ENCODE peak calls at places on chromosomes 7 and 10, in five cellular contexts. O is CD4-positive, alpha-beta T cell; R is testis; G is esophagus squamous epithelium; E is CD8-positive, alpha-beta T cell. X is an unnamed sample.

GRCh38 chr10:51063659-51064535 is 10.4 kb upstream of the PRKG1 start:
- DNase-seq in R (no peak), G (no peak), E (no peak), O (no peak), X (no peak)

GRCh38 chr7:4613855-4614548 is 68.1 kb upstream of the FOXK1 start:
- DNase-seq in R (peak), G (no peak), E (no peak), O (no peak), X (no peak)

GRCh38 chr7:86961686-86962085 is 97.8 kb downstream of the ELAPOR2 start:
- DNase-seq in O (no peak), R (no peak), G (no peak), E (no peak), X (no peak)

GRCh38 chr10:15163261-15163864 is 5.1 kb downstream of the NMT2 start:
- DNase-seq in G (no peak), R (no peak), E (no peak), O (no peak), X (no peak)

GRCh38 chr7:29488977-29489376 is 74.7 kb upstream of the PRR15 start:
- DNase-seq in R (no peak), E (no peak), G (no peak), O (no peak), X (no peak)

GRCh38 chr10:121459765-121460453 is 138.3 kb downstream of the FGFR2 start:
- DNase-seq in E (no peak), G (no peak), R (no peak), O (no peak), X (no peak)

GRCh38 chr7:158734861-158735260 is 30.3 kb upstream of the NCAPG2 start:
- DNase-seq in R (no peak), O (no peak), G (no peak), E (no peak), X (no peak)

GRCh38 chr7:141558544-141559183 is 7.5 kb downstream of the AGK start:
- DNase-seq in O (no peak), G (no peak), R (no peak), E (no peak), X (no peak)

DNA sequence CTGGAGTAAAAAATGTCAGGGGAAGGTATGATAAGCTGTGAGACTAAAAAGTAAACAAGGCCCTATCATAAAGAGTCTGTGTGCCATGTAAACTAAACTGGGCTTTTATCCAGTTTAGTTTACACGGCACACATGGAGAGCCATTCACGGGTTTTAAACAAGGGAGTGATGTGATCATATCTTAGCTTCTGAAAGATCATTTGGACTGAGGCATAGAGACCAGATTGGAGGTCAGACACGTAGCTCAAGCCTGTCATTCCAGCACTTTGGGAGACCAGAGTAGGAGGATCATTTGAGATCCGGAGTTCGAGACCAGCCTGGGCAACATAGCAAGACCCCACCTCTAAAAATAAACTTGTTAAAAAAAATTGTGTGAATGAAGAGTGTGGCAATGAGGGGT is 50.1 kb downstream of the SKIDA1 start:
- DNase-seq in G (no peak), R (no peak), E (no peak), O (no peak), X (no peak)
- TF ChIP-seq CTCF in G (no peak), R (no peak), E (no peak), O (no peak), X (no peak)

GRCh38 chr7:93378131-93378530 is 146.0 kb downstream of the VPS50 start:
- DNase-seq in R (no peak), E (no peak), O (no peak), G (no peak), X (no peak)

GRCh38 chr7:93382362-93382761 is 150.2 kb downstream of the VPS50 start:
- DNase-seq in R (no peak), G (no peak), E (no peak), O (no peak), X (no peak)
- TF ChIP-seq CTCF in R (no peak), G (no peak), E (no peak), O (no peak), X (no peak)

DNA sequence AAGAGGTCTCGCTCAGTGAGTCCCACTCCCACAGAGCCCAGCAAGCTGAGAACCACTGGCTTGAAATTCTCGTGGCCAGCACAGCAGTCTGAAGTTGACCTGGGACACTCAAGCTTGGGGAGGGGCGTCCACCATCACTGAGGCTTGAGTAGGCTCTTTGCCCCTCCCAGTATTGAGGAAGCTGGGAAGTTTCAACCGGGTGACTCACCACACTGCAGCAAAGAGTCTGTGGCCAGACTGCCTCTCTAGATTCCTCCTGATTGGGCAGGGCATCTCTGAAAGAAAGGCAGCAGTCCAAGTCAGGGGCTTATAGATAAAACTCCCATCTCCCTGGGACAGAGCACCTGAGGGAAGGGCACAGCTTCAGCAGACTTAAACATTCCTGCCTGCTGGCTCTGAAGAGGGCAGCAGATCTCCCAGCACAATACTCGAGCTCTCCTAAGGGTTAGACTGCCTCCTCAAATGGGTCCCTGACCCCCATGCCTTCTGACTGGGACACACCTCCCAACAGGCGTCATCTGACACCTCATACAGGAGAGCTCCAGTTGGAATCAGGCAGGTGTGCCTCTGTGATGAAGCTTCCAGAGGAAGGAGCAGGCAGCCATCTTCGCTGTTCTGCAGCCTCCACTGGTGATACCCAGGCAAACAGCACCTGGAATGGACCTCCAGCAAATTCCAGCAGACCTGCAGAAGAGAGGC is 970.9 kb upstream of the LRRN3 start:
- DNase-seq in R (no peak), G (no peak), E (no peak), O (no peak), X (no peak)
- TF ChIP-seq CTCF in R (no peak), G (no peak), E (no peak), O (no peak), X (no peak)

GRCh38 chr10:103683851-103684250 is 171.5 kb downstream of the SH3PXD2A start:
- DNase-seq in O (no peak), E (no peak), R (no peak), G (no peak), X (no peak)
- TF ChIP-seq CTCF in O (no peak), E (no peak), R (no peak), G (no peak), X (no peak)

GRCh38 chr7:954330-955238 is at the start of gene ADAP1:
- DNase-seq in G (no peak), O (peak), E (peak), R (no peak), X (peak)
- TF ChIP-seq CTCF in G (no peak), O (no peak), E (no peak), R (no peak), X (peak)

DNA sequence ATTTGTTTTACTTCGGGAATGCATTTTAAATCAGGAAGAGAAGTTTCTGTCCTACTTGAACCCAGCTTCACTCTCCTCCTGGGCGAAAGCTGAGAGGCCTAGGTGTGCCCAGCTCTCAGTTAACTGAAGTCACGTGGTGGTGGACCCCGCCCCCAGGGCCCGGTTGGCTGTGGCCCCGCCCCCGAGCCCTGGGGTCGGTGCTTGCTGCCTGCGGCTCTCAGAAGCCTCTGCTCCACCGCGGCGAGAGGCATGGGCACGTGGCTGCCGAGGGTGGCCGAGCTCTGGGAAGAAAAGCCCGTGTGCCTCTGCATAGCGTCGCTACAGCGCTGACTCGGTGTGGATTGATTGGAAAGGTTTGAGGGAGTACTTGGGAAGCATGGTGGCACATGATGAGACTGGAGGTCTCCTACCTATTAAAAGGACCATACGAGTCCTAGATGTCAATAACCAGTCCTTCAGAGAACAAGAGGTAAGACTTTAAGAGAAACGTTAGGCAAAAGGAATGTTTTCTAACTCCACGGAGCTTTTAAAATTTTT is 34.1 kb downstream of the NET1 start:
- DNase-seq in R (peak), O (peak), E (peak), G (peak), X (peak)
- TF ChIP-seq CTCF in R (no peak), O (no peak), E (no peak), G (no peak), X (no peak)

X was measured in neural crest cell.